ENCODE peak calls at places on chromosomes 2 and 18, in ten cellular contexts. One of them, this sample, is unnamed.
A peak's percentile ranks its signal among the peaks of the same experiment; 100 is the strongest.

GRCh38 chr18:27278131-27278530 is 93.0 kb upstream of the CHST9 start:
- DNase-seq in GM12891: no peak
- DNase-seq in substantia nigra: no peak
- DNase-seq in right lobe of liver: no peak
- DNase-seq in T-helper 2 cell: no peak
- DNase-seq in EL: no peak
- DNase-seq in caudate nucleus: no peak
- DNase-seq in T-helper 1 cell: no peak
- DNase-seq in tibial artery: no peak
- DNase-seq in HEK293T: no peak
- DNase-seq in this sample: no peak

GRCh38 chr2:240794178-240794721 is 25.8 kb downstream of the KIF1A start:
- DNase-seq in T-helper 2 cell: no peak
- DNase-seq in tibial artery: no peak
- DNase-seq in GM12891: no peak
- DNase-seq in HEK293T: no peak
- DNase-seq in substantia nigra: no peak
- DNase-seq in right lobe of liver: peak; percentile 75
- DNase-seq in caudate nucleus: no peak
- DNase-seq in T-helper 1 cell: no peak
- DNase-seq in EL: no peak
- DNase-seq in this sample: no peak

GRCh38 chr2:164664070-164664469 is 42.8 kb upstream of the GRB14 start:
- DNase-seq in GM12891: no peak
- DNase-seq in caudate nucleus: no peak
- DNase-seq in T-helper 1 cell: no peak
- DNase-seq in EL: no peak
- DNase-seq in HEK293T: no peak
- DNase-seq in right lobe of liver: no peak
- DNase-seq in substantia nigra: no peak
- DNase-seq in T-helper 2 cell: no peak
- DNase-seq in tibial artery: no peak
- DNase-seq in this sample: no peak

GRCh38 chr2:74333175-74333574 is 10.0 kb downstream of the SLC4A5 start:
- DNase-seq in tibial artery: no peak
- DNase-seq in right lobe of liver: peak; percentile 22
- DNase-seq in T-helper 1 cell: no peak
- DNase-seq in substantia nigra: peak; percentile 4
- DNase-seq in EL: peak; percentile 44
- DNase-seq in HEK293T: peak; percentile 45
- DNase-seq in T-helper 2 cell: no peak
- DNase-seq in GM12891: no peak
- DNase-seq in caudate nucleus: no peak
- DNase-seq in this sample: peak; percentile 70

GRCh38 chr2:234273887-234274584 is 222.8 kb downstream of the ARL4C start:
- DNase-seq in tibial artery: no peak
- DNase-seq in right lobe of liver: no peak
- DNase-seq in substantia nigra: no peak
- DNase-seq in GM12891: no peak
- DNase-seq in HEK293T: no peak
- DNase-seq in T-helper 1 cell: no peak
- DNase-seq in EL: no peak
- DNase-seq in caudate nucleus: no peak
- DNase-seq in T-helper 2 cell: peak; percentile 27
- DNase-seq in this sample: peak; percentile 77

GRCh38 chr2:158060862-158061435 is 40.7 kb upstream of the UPP2 start:
- DNase-seq in caudate nucleus: no peak
- DNase-seq in GM12891: no peak
- DNase-seq in EL: peak; percentile 79
- DNase-seq in substantia nigra: no peak
- DNase-seq in right lobe of liver: no peak
- DNase-seq in T-helper 2 cell: no peak
- DNase-seq in T-helper 1 cell: no peak
- DNase-seq in HEK293T: no peak
- DNase-seq in tibial artery: no peak
- DNase-seq in this sample: no peak

GRCh38 chr2:285506-285905 is 2.4 kb downstream of the ALKAL2 start:
- DNase-seq in HEK293T: no peak
- DNase-seq in EL: peak; percentile 72
- DNase-seq in GM12891: no peak
- DNase-seq in tibial artery: no peak
- DNase-seq in T-helper 2 cell: no peak
- DNase-seq in substantia nigra: no peak
- DNase-seq in caudate nucleus: no peak
- DNase-seq in T-helper 1 cell: no peak
- DNase-seq in right lobe of liver: no peak
- DNase-seq in this sample: no peak

GRCh38 chr18:23530195-23530594 is 26.9 kb downstream of the RMC1 start:
- DNase-seq in HEK293T: no peak
- DNase-seq in T-helper 1 cell: no peak
- DNase-seq in T-helper 2 cell: no peak
- DNase-seq in EL: no peak
- DNase-seq in caudate nucleus: no peak
- DNase-seq in tibial artery: no peak
- DNase-seq in right lobe of liver: no peak
- DNase-seq in GM12891: no peak
- DNase-seq in substantia nigra: no peak
- DNase-seq in this sample: no peak

GRCh38 chr2:97906309-97906708 is 89.4 kb downstream of the TMEM131 start:
- DNase-seq in tibial artery: no peak
- DNase-seq in HEK293T: no peak
- DNase-seq in substantia nigra: no peak
- DNase-seq in caudate nucleus: no peak
- DNase-seq in right lobe of liver: no peak
- DNase-seq in EL: no peak
- DNase-seq in T-helper 1 cell: no peak
- DNase-seq in T-helper 2 cell: no peak
- DNase-seq in GM12891: no peak
- DNase-seq in this sample: no peak

GRCh38 chr2:6741229-6741628 is 124.5 kb downstream of the CMPK2 start:
- DNase-seq in GM12891: no peak
- DNase-seq in T-helper 1 cell: no peak
- DNase-seq in substantia nigra: no peak
- DNase-seq in HEK293T: no peak
- DNase-seq in T-helper 2 cell: no peak
- DNase-seq in right lobe of liver: no peak
- DNase-seq in EL: peak; percentile 1
- DNase-seq in caudate nucleus: no peak
- DNase-seq in tibial artery: no peak
- DNase-seq in this sample: no peak

GRCh38 chr18:49875155-49875554 is 61.8 kb upstream of the ACAA2 start:
- DNase-seq in substantia nigra: no peak
- DNase-seq in HEK293T: no peak
- DNase-seq in GM12891: no peak
- DNase-seq in T-helper 1 cell: no peak
- DNase-seq in EL: no peak
- DNase-seq in tibial artery: no peak
- DNase-seq in T-helper 2 cell: no peak
- DNase-seq in right lobe of liver: no peak
- DNase-seq in caudate nucleus: no peak
- DNase-seq in this sample: no peak

GRCh38 chr2:222572264-222572721 is 83.6 kb downstream of the FARSB start:
- DNase-seq in GM12891: no peak
- DNase-seq in T-helper 1 cell: no peak
- DNase-seq in EL: no peak
- DNase-seq in caudate nucleus: no peak
- DNase-seq in tibial artery: no peak
- DNase-seq in right lobe of liver: no peak
- DNase-seq in HEK293T: no peak
- DNase-seq in substantia nigra: no peak
- DNase-seq in T-helper 2 cell: no peak
- DNase-seq in this sample: no peak

GRCh38 chr2:148554459-148555247 is 89.9 kb upstream of the EPC2 start:
- DNase-seq in caudate nucleus: no peak
- DNase-seq in substantia nigra: no peak
- DNase-seq in T-helper 1 cell: no peak
- DNase-seq in EL: peak; percentile 76
- DNase-seq in HEK293T: no peak
- DNase-seq in right lobe of liver: no peak
- DNase-seq in T-helper 2 cell: no peak
- DNase-seq in GM12891: no peak
- DNase-seq in tibial artery: no peak
- DNase-seq in this sample: no peak

GRCh38 chr2:234496442-234496834 is 443 bp downstream of the ARL4C start:
- DNase-seq in HEK293T: peak; percentile 35
- DNase-seq in tibial artery: no peak
- DNase-seq in T-helper 2 cell: no peak
- DNase-seq in right lobe of liver: no peak
- DNase-seq in caudate nucleus: no peak
- DNase-seq in GM12891: no peak
- DNase-seq in substantia nigra: no peak
- DNase-seq in T-helper 1 cell: peak; percentile 36
- DNase-seq in EL: no peak
- DNase-seq in this sample: peak; percentile 90

GRCh38 chr2:240920783-240921231 is 14.7 kb downstream of the CROCC2 start:
- DNase-seq in EL: no peak
- DNase-seq in T-helper 1 cell: peak; percentile 8
- DNase-seq in T-helper 2 cell: no peak
- DNase-seq in caudate nucleus: no peak
- DNase-seq in HEK293T: no peak
- DNase-seq in tibial artery: peak; percentile 19
- DNase-seq in right lobe of liver: peak; percentile 20
- DNase-seq in GM12891: no peak
- DNase-seq in substantia nigra: no peak
- DNase-seq in this sample: no peak

GRCh38 chr2:26185304-26185928 is 12.5 kb downstream of the GAREM2 start:
- DNase-seq in substantia nigra: no peak
- DNase-seq in EL: no peak
- DNase-seq in GM12891: no peak
- DNase-seq in tibial artery: no peak
- DNase-seq in HEK293T: no peak
- DNase-seq in caudate nucleus: no peak
- DNase-seq in T-helper 1 cell: no peak
- DNase-seq in T-helper 2 cell: no peak
- DNase-seq in right lobe of liver: no peak
- DNase-seq in this sample: no peak

GRCh38 chr2:216695401-216695821 is at the start of gene IGFBP5:
- DNase-seq in GM12891: no peak
- DNase-seq in HEK293T: peak; percentile 47
- DNase-seq in EL: peak; percentile 75
- DNase-seq in T-helper 2 cell: no peak
- DNase-seq in tibial artery: peak; percentile 89
- DNase-seq in T-helper 1 cell: no peak
- DNase-seq in caudate nucleus: peak; percentile 66
- DNase-seq in right lobe of liver: peak; percentile 54
- DNase-seq in substantia nigra: peak; percentile 59
- DNase-seq in this sample: no peak

GRCh38 chr2:33598472-33599174 is 476 bp downstream of the FAM98A start:
- DNase-seq in tibial artery: peak; percentile 49
- DNase-seq in GM12891: peak; percentile 35
- DNase-seq in substantia nigra: peak; percentile 25
- DNase-seq in caudate nucleus: peak; percentile 45
- DNase-seq in T-helper 1 cell: no peak
- DNase-seq in HEK293T: peak; percentile 30
- DNase-seq in right lobe of liver: peak; percentile 48
- DNase-seq in T-helper 2 cell: peak; percentile 5
- DNase-seq in EL: peak; percentile 62
- DNase-seq in this sample: peak; percentile 84

GRCh38 chr2:88919087-88919738 is 227.7 kb downstream of the RPIA start:
- DNase-seq in T-helper 1 cell: no peak
- DNase-seq in T-helper 2 cell: no peak
- DNase-seq in HEK293T: peak; percentile 11
- DNase-seq in GM12891: no peak
- DNase-seq in tibial artery: no peak
- DNase-seq in caudate nucleus: no peak
- DNase-seq in EL: peak; percentile 10
- DNase-seq in right lobe of liver: no peak
- DNase-seq in substantia nigra: no peak
- DNase-seq in this sample: no peak

GRCh38 chr2:36785179-36785795 is 88.8 kb downstream of the VIT start:
- DNase-seq in tibial artery: peak; percentile 45
- DNase-seq in T-helper 2 cell: peak; percentile 48
- DNase-seq in substantia nigra: peak; percentile 27
- DNase-seq in right lobe of liver: peak; percentile 34
- DNase-seq in HEK293T: peak; percentile 76
- DNase-seq in GM12891: peak; percentile 40
- DNase-seq in T-helper 1 cell: peak; percentile 25
- DNase-seq in caudate nucleus: peak; percentile 25
- DNase-seq in EL: peak; percentile 68
- DNase-seq in this sample: peak; percentile 92

GRCh38 chr2:140863713-140864112 is 1267.1 kb downstream of the LRP1B start:
- DNase-seq in T-helper 1 cell: no peak
- DNase-seq in right lobe of liver: no peak
- DNase-seq in substantia nigra: no peak
- DNase-seq in HEK293T: peak; percentile 17
- DNase-seq in tibial artery: no peak
- DNase-seq in EL: peak; percentile 50
- DNase-seq in T-helper 2 cell: no peak
- DNase-seq in caudate nucleus: no peak
- DNase-seq in GM12891: no peak
- DNase-seq in this sample: no peak

GRCh38 chr2:9307505-9307904 is 100.9 kb downstream of the ASAP2 start:
- DNase-seq in HEK293T: no peak
- DNase-seq in tibial artery: no peak
- DNase-seq in GM12891: no peak
- DNase-seq in right lobe of liver: no peak
- DNase-seq in EL: no peak
- DNase-seq in substantia nigra: no peak
- DNase-seq in caudate nucleus: no peak
- DNase-seq in T-helper 2 cell: no peak
- DNase-seq in T-helper 1 cell: no peak
- DNase-seq in this sample: no peak

GRCh38 chr2:215399067-215399716 is 36.7 kb downstream of the FN1 start:
- DNase-seq in GM12891: no peak
- DNase-seq in caudate nucleus: no peak
- DNase-seq in T-helper 1 cell: no peak
- DNase-seq in substantia nigra: no peak
- DNase-seq in T-helper 2 cell: no peak
- DNase-seq in right lobe of liver: no peak
- DNase-seq in tibial artery: no peak
- DNase-seq in HEK293T: no peak
- DNase-seq in EL: no peak
- DNase-seq in this sample: no peak

GRCh38 chr2:117737846-117738245 is 76.6 kb upstream of the DDX18 start:
- DNase-seq in EL: no peak
- DNase-seq in tibial artery: no peak
- DNase-seq in T-helper 1 cell: no peak
- DNase-seq in HEK293T: no peak
- DNase-seq in right lobe of liver: no peak
- DNase-seq in T-helper 2 cell: no peak
- DNase-seq in substantia nigra: no peak
- DNase-seq in GM12891: no peak
- DNase-seq in caudate nucleus: no peak
- DNase-seq in this sample: no peak

This sample was measured in activated CD4-positive, alpha-beta T cell treated with anti-CD3 and anti-CD28 coated beads, Interleukin-2, amount 10 ng/mL, durations not matched to agents 24 days and 14 days.